ENCODE peak calls at places on chromosomes 16 and 17, in nine cellular contexts. One of them, this sample, is unnamed.

GRCh38 chr17:6457688-6458190 is 13.5 kb downstream of the PIMREG start:
- DNase-seq in chondrocyte: peak; percentile 77
- DNase-seq in lower leg skin: no peak
- DNase-seq in NCI-H1105 treated with DMSO at 0.1 percent for 48 hours: no peak
- DNase-seq in activated CD4-positive, alpha-beta memory T cell treated with anti-CD3 and anti-CD28 coated beads, Interleukin-2, amount 10 ng/mL, durations not matched to agents 7 days and 5 days: no peak
- DNase-seq in NCI-H1436: no peak
- DNase-seq in ascending aorta: no peak
- DNase-seq in kidney tubule cell: peak; percentile 39
- DNase-seq in mucosa of gallbladder: peak; percentile 66
- DNase-seq in this sample: no peak

GRCh38 chr16:53782148-53782547 is 78.2 kb downstream of the FTO start:
- DNase-seq in ascending aorta: no peak
- DNase-seq in chondrocyte: no peak
- DNase-seq in activated CD4-positive, alpha-beta memory T cell treated with anti-CD3 and anti-CD28 coated beads, Interleukin-2, amount 10 ng/mL, durations not matched to agents 7 days and 5 days: no peak
- DNase-seq in kidney tubule cell: no peak
- DNase-seq in NCI-H1436: no peak
- DNase-seq in NCI-H1105 treated with DMSO at 0.1 percent for 48 hours: no peak
- DNase-seq in lower leg skin: no peak
- DNase-seq in mucosa of gallbladder: no peak
- DNase-seq in this sample: no peak

GRCh38 chr17:37489197-37490001 is at the start of gene DUSP14:
- DNase-seq in ascending aorta: peak; percentile 84
- DNase-seq in lower leg skin: peak; percentile 95
- DNase-seq in activated CD4-positive, alpha-beta memory T cell treated with anti-CD3 and anti-CD28 coated beads, Interleukin-2, amount 10 ng/mL, durations not matched to agents 7 days and 5 days: peak; percentile 83
- DNase-seq in NCI-H1436: peak; percentile 91
- DNase-seq in chondrocyte: no peak
- DNase-seq in mucosa of gallbladder: peak; percentile 76
- DNase-seq in NCI-H1105 treated with DMSO at 0.1 percent for 48 hours: peak; percentile 74
- DNase-seq in kidney tubule cell: peak; percentile 91
- DNase-seq in this sample: peak; percentile 87

GRCh38 chr17:77645441-77646430 is 312.8 kb upstream of the TNRC6C start:
- DNase-seq in NCI-H1105 treated with DMSO at 0.1 percent for 48 hours: no peak
- DNase-seq in lower leg skin: peak; percentile 74
- DNase-seq in ascending aorta: no peak
- DNase-seq in kidney tubule cell: no peak
- DNase-seq in NCI-H1436: no peak
- DNase-seq in chondrocyte: peak; percentile 47
- DNase-seq in mucosa of gallbladder: no peak
- DNase-seq in activated CD4-positive, alpha-beta memory T cell treated with anti-CD3 and anti-CD28 coated beads, Interleukin-2, amount 10 ng/mL, durations not matched to agents 7 days and 5 days: peak; percentile 72
- DNase-seq in this sample: no peak

GRCh38 chr16:3012828-3013420 is at the start of gene CLDN9:
- DNase-seq in activated CD4-positive, alpha-beta memory T cell treated with anti-CD3 and anti-CD28 coated beads, Interleukin-2, amount 10 ng/mL, durations not matched to agents 7 days and 5 days: no peak
- DNase-seq in ascending aorta: no peak
- DNase-seq in NCI-H1436: peak; percentile 84
- DNase-seq in mucosa of gallbladder: peak; percentile 44
- DNase-seq in lower leg skin: no peak
- DNase-seq in kidney tubule cell: peak; percentile 52
- DNase-seq in chondrocyte: no peak
- DNase-seq in NCI-H1105 treated with DMSO at 0.1 percent for 48 hours: peak; percentile 77
- DNase-seq in this sample: peak; percentile 91

GRCh38 chr16:70735141-70735979 is 49.5 kb upstream of the MTSS2 start:
- DNase-seq in ascending aorta: no peak
- DNase-seq in NCI-H1105 treated with DMSO at 0.1 percent for 48 hours: no peak
- DNase-seq in chondrocyte: no peak
- DNase-seq in kidney tubule cell: no peak
- DNase-seq in mucosa of gallbladder: peak; percentile 57
- DNase-seq in activated CD4-positive, alpha-beta memory T cell treated with anti-CD3 and anti-CD28 coated beads, Interleukin-2, amount 10 ng/mL, durations not matched to agents 7 days and 5 days: no peak
- DNase-seq in NCI-H1436: no peak
- DNase-seq in lower leg skin: peak; percentile 86
- DNase-seq in this sample: no peak

GRCh38 chr17:66466933-66467367 is 164.5 kb downstream of the PRKCA start:
- DNase-seq in activated CD4-positive, alpha-beta memory T cell treated with anti-CD3 and anti-CD28 coated beads, Interleukin-2, amount 10 ng/mL, durations not matched to agents 7 days and 5 days: peak; percentile 72
- DNase-seq in chondrocyte: no peak
- DNase-seq in ascending aorta: peak; percentile 66
- DNase-seq in NCI-H1105 treated with DMSO at 0.1 percent for 48 hours: no peak
- DNase-seq in NCI-H1436: no peak
- DNase-seq in mucosa of gallbladder: no peak
- DNase-seq in lower leg skin: peak; percentile 43
- DNase-seq in kidney tubule cell: peak; percentile 98
- DNase-seq in this sample: no peak

GRCh38 chr16:25109643-25110042 is 1.9 kb upstream of the LCMT1 start:
- DNase-seq in lower leg skin: no peak
- DNase-seq in NCI-H1436: no peak
- DNase-seq in activated CD4-positive, alpha-beta memory T cell treated with anti-CD3 and anti-CD28 coated beads, Interleukin-2, amount 10 ng/mL, durations not matched to agents 7 days and 5 days: no peak
- DNase-seq in mucosa of gallbladder: peak; percentile 65
- DNase-seq in NCI-H1105 treated with DMSO at 0.1 percent for 48 hours: no peak
- DNase-seq in chondrocyte: no peak
- DNase-seq in ascending aorta: peak; percentile 84
- DNase-seq in kidney tubule cell: peak; percentile 97
- DNase-seq in this sample: no peak

GRCh38 chr17:32099686-32100085 is 42.6 kb upstream of the RHOT1 start:
- DNase-seq in ascending aorta: no peak
- DNase-seq in mucosa of gallbladder: no peak
- DNase-seq in kidney tubule cell: no peak
- DNase-seq in lower leg skin: no peak
- DNase-seq in NCI-H1436: no peak
- DNase-seq in activated CD4-positive, alpha-beta memory T cell treated with anti-CD3 and anti-CD28 coated beads, Interleukin-2, amount 10 ng/mL, durations not matched to agents 7 days and 5 days: no peak
- DNase-seq in chondrocyte: no peak
- DNase-seq in NCI-H1105 treated with DMSO at 0.1 percent for 48 hours: no peak
- DNase-seq in this sample: no peak

GRCh38 chr16:89174877-89175276 is 3.3 kb downstream of the CDH15 start:
- DNase-seq in ascending aorta: no peak
- DNase-seq in chondrocyte: no peak
- DNase-seq in mucosa of gallbladder: no peak
- DNase-seq in activated CD4-positive, alpha-beta memory T cell treated with anti-CD3 and anti-CD28 coated beads, Interleukin-2, amount 10 ng/mL, durations not matched to agents 7 days and 5 days: no peak
- DNase-seq in NCI-H1436: no peak
- DNase-seq in lower leg skin: no peak
- DNase-seq in NCI-H1105 treated with DMSO at 0.1 percent for 48 hours: no peak
- DNase-seq in kidney tubule cell: no peak
- DNase-seq in this sample: no peak

GRCh38 chr16:3730161-3731125 is 13.1 kb upstream of the TRAP1 start:
- DNase-seq in lower leg skin: no peak
- DNase-seq in NCI-H1436: no peak
- DNase-seq in kidney tubule cell: no peak
- DNase-seq in activated CD4-positive, alpha-beta memory T cell treated with anti-CD3 and anti-CD28 coated beads, Interleukin-2, amount 10 ng/mL, durations not matched to agents 7 days and 5 days: no peak
- DNase-seq in NCI-H1105 treated with DMSO at 0.1 percent for 48 hours: no peak
- DNase-seq in ascending aorta: no peak
- DNase-seq in mucosa of gallbladder: no peak
- DNase-seq in chondrocyte: peak; percentile 79
- DNase-seq in this sample: no peak

GRCh38 chr17:5943232-5943631 is 126.9 kb upstream of the WSCD1 start:
- DNase-seq in kidney tubule cell: no peak
- DNase-seq in mucosa of gallbladder: no peak
- DNase-seq in lower leg skin: no peak
- DNase-seq in NCI-H1436: no peak
- DNase-seq in NCI-H1105 treated with DMSO at 0.1 percent for 48 hours: no peak
- DNase-seq in chondrocyte: peak; percentile 21
- DNase-seq in activated CD4-positive, alpha-beta memory T cell treated with anti-CD3 and anti-CD28 coated beads, Interleukin-2, amount 10 ng/mL, durations not matched to agents 7 days and 5 days: no peak
- DNase-seq in ascending aorta: no peak
- DNase-seq in this sample: no peak

GRCh38 chr17:40854175-40854814 is 12.7 kb downstream of the KRT12 start:
- DNase-seq in activated CD4-positive, alpha-beta memory T cell treated with anti-CD3 and anti-CD28 coated beads, Interleukin-2, amount 10 ng/mL, durations not matched to agents 7 days and 5 days: no peak
- DNase-seq in NCI-H1105 treated with DMSO at 0.1 percent for 48 hours: no peak
- DNase-seq in chondrocyte: no peak
- DNase-seq in mucosa of gallbladder: no peak
- DNase-seq in NCI-H1436: no peak
- DNase-seq in ascending aorta: no peak
- DNase-seq in kidney tubule cell: peak; percentile 78
- DNase-seq in lower leg skin: no peak
- DNase-seq in this sample: no peak

GRCh38 chr16:35629001-35629400 is 2169.6 kb downstream of the TP53TG3F start:
- DNase-seq in NCI-H1436: no peak
- DNase-seq in lower leg skin: no peak
- DNase-seq in activated CD4-positive, alpha-beta memory T cell treated with anti-CD3 and anti-CD28 coated beads, Interleukin-2, amount 10 ng/mL, durations not matched to agents 7 days and 5 days: no peak
- DNase-seq in kidney tubule cell: peak; percentile 64
- DNase-seq in chondrocyte: no peak
- DNase-seq in NCI-H1105 treated with DMSO at 0.1 percent for 48 hours: no peak
- DNase-seq in ascending aorta: no peak
- DNase-seq in mucosa of gallbladder: no peak
- DNase-seq in this sample: no peak

GRCh38 chr17:76682306-76682705 is 28.5 kb downstream of the MXRA7 start:
- DNase-seq in mucosa of gallbladder: no peak
- DNase-seq in lower leg skin: no peak
- DNase-seq in chondrocyte: no peak
- DNase-seq in NCI-H1436: no peak
- DNase-seq in ascending aorta: no peak
- DNase-seq in kidney tubule cell: no peak
- DNase-seq in NCI-H1105 treated with DMSO at 0.1 percent for 48 hours: no peak
- DNase-seq in activated CD4-positive, alpha-beta memory T cell treated with anti-CD3 and anti-CD28 coated beads, Interleukin-2, amount 10 ng/mL, durations not matched to agents 7 days and 5 days: no peak
- DNase-seq in this sample: no peak

GRCh38 chr17:74924250-74924948 is at the start of gene OTOP2:
- DNase-seq in kidney tubule cell: no peak
- DNase-seq in chondrocyte: no peak
- DNase-seq in ascending aorta: no peak
- DNase-seq in activated CD4-positive, alpha-beta memory T cell treated with anti-CD3 and anti-CD28 coated beads, Interleukin-2, amount 10 ng/mL, durations not matched to agents 7 days and 5 days: no peak
- DNase-seq in NCI-H1436: no peak
- DNase-seq in NCI-H1105 treated with DMSO at 0.1 percent for 48 hours: no peak
- DNase-seq in lower leg skin: no peak
- DNase-seq in mucosa of gallbladder: no peak
- DNase-seq in this sample: no peak

GRCh38 chr16:85124636-85125346 is 12.5 kb upstream of the CIBAR2 start:
- DNase-seq in kidney tubule cell: no peak
- DNase-seq in chondrocyte: no peak
- DNase-seq in mucosa of gallbladder: no peak
- DNase-seq in NCI-H1436: no peak
- DNase-seq in NCI-H1105 treated with DMSO at 0.1 percent for 48 hours: no peak
- DNase-seq in lower leg skin: no peak
- DNase-seq in ascending aorta: no peak
- DNase-seq in activated CD4-positive, alpha-beta memory T cell treated with anti-CD3 and anti-CD28 coated beads, Interleukin-2, amount 10 ng/mL, durations not matched to agents 7 days and 5 days: no peak
- DNase-seq in this sample: peak; percentile 75

GRCh38 chr17:51120357-51120738 is 320 bp downstream of the SPAG9 start:
- DNase-seq in ascending aorta: no peak
- DNase-seq in lower leg skin: no peak
- DNase-seq in kidney tubule cell: peak; percentile 57
- DNase-seq in activated CD4-positive, alpha-beta memory T cell treated with anti-CD3 and anti-CD28 coated beads, Interleukin-2, amount 10 ng/mL, durations not matched to agents 7 days and 5 days: no peak
- DNase-seq in chondrocyte: peak; percentile 93
- DNase-seq in NCI-H1436: no peak
- DNase-seq in NCI-H1105 treated with DMSO at 0.1 percent for 48 hours: peak; percentile 48
- DNase-seq in mucosa of gallbladder: no peak
- DNase-seq in this sample: no peak

GRCh38 chr16:10577305-10578202 is 2.8 kb downstream of the EMP2 start:
- DNase-seq in ascending aorta: no peak
- DNase-seq in NCI-H1436: no peak
- DNase-seq in mucosa of gallbladder: no peak
- DNase-seq in kidney tubule cell: no peak
- DNase-seq in activated CD4-positive, alpha-beta memory T cell treated with anti-CD3 and anti-CD28 coated beads, Interleukin-2, amount 10 ng/mL, durations not matched to agents 7 days and 5 days: no peak
- DNase-seq in chondrocyte: no peak
- DNase-seq in lower leg skin: peak; percentile 88
- DNase-seq in NCI-H1105 treated with DMSO at 0.1 percent for 48 hours: peak; percentile 29
- DNase-seq in this sample: peak; percentile 33

GRCh38 chr17:63772801-63773271 is 561 bp downstream of the CCDC47 start:
- DNase-seq in lower leg skin: no peak
- DNase-seq in mucosa of gallbladder: no peak
- DNase-seq in NCI-H1436: no peak
- DNase-seq in ascending aorta: no peak
- DNase-seq in activated CD4-positive, alpha-beta memory T cell treated with anti-CD3 and anti-CD28 coated beads, Interleukin-2, amount 10 ng/mL, durations not matched to agents 7 days and 5 days: no peak
- DNase-seq in NCI-H1105 treated with DMSO at 0.1 percent for 48 hours: no peak
- DNase-seq in kidney tubule cell: peak; percentile 31
- DNase-seq in chondrocyte: no peak
- DNase-seq in this sample: no peak

GRCh38 chr16:890217-890616 is 80.6 kb downstream of the LMF1 start:
- DNase-seq in NCI-H1436: no peak
- DNase-seq in kidney tubule cell: no peak
- DNase-seq in NCI-H1105 treated with DMSO at 0.1 percent for 48 hours: no peak
- DNase-seq in mucosa of gallbladder: no peak
- DNase-seq in ascending aorta: no peak
- DNase-seq in activated CD4-positive, alpha-beta memory T cell treated with anti-CD3 and anti-CD28 coated beads, Interleukin-2, amount 10 ng/mL, durations not matched to agents 7 days and 5 days: no peak
- DNase-seq in chondrocyte: no peak
- DNase-seq in lower leg skin: no peak
- DNase-seq in this sample: no peak

GRCh38 chr17:45584092-45585036 is 93.8 kb upstream of the PLEKHM1 start:
- DNase-seq in NCI-H1105 treated with DMSO at 0.1 percent for 48 hours: no peak
- DNase-seq in chondrocyte: peak; percentile 94
- DNase-seq in mucosa of gallbladder: peak; percentile 65
- DNase-seq in ascending aorta: peak; percentile 72
- DNase-seq in activated CD4-positive, alpha-beta memory T cell treated with anti-CD3 and anti-CD28 coated beads, Interleukin-2, amount 10 ng/mL, durations not matched to agents 7 days and 5 days: peak; percentile 73
- DNase-seq in lower leg skin: peak; percentile 91
- DNase-seq in NCI-H1436: no peak
- DNase-seq in kidney tubule cell: peak; percentile 77
- DNase-seq in this sample: no peak

GRCh38 chr17:17350491-17351355 is 47.5 kb downstream of the NT5M start:
- DNase-seq in chondrocyte: peak; percentile 83
- DNase-seq in NCI-H1105 treated with DMSO at 0.1 percent for 48 hours: no peak
- DNase-seq in activated CD4-positive, alpha-beta memory T cell treated with anti-CD3 and anti-CD28 coated beads, Interleukin-2, amount 10 ng/mL, durations not matched to agents 7 days and 5 days: no peak
- DNase-seq in lower leg skin: peak; percentile 82
- DNase-seq in ascending aorta: no peak
- DNase-seq in mucosa of gallbladder: no peak
- DNase-seq in kidney tubule cell: peak; percentile 81
- DNase-seq in NCI-H1436: no peak
- DNase-seq in this sample: no peak

GRCh38 chr17:80991645-80992076 is at the start of gene CHMP6:
- DNase-seq in kidney tubule cell: peak; percentile 79
- DNase-seq in mucosa of gallbladder: peak; percentile 63
- DNase-seq in ascending aorta: peak; percentile 84
- DNase-seq in lower leg skin: peak; percentile 93
- DNase-seq in NCI-H1105 treated with DMSO at 0.1 percent for 48 hours: peak; percentile 35
- DNase-seq in chondrocyte: no peak
- DNase-seq in NCI-H1436: peak; percentile 67
- DNase-seq in activated CD4-positive, alpha-beta memory T cell treated with anti-CD3 and anti-CD28 coated beads, Interleukin-2, amount 10 ng/mL, durations not matched to agents 7 days and 5 days: peak; percentile 73
- DNase-seq in this sample: peak; percentile 70

GRCh38 chr17:17750881-17751280 is 69.6 kb downstream of the RAI1 start:
- DNase-seq in activated CD4-positive, alpha-beta memory T cell treated with anti-CD3 and anti-CD28 coated beads, Interleukin-2, amount 10 ng/mL, durations not matched to agents 7 days and 5 days: peak; percentile 66
- DNase-seq in ascending aorta: no peak
- DNase-seq in lower leg skin: no peak
- DNase-seq in kidney tubule cell: no peak
- DNase-seq in NCI-H1105 treated with DMSO at 0.1 percent for 48 hours: no peak
- DNase-seq in NCI-H1436: no peak
- DNase-seq in mucosa of gallbladder: no peak
- DNase-seq in chondrocyte: no peak
- DNase-seq in this sample: no peak

GRCh38 chr17:47999612-48000011 is 28.7 kb downstream of the CDK5RAP3 start:
- DNase-seq in lower leg skin: no peak
- DNase-seq in activated CD4-positive, alpha-beta memory T cell treated with anti-CD3 and anti-CD28 coated beads, Interleukin-2, amount 10 ng/mL, durations not matched to agents 7 days and 5 days: no peak
- DNase-seq in NCI-H1436: peak; percentile 51
- DNase-seq in ascending aorta: no peak
- DNase-seq in NCI-H1105 treated with DMSO at 0.1 percent for 48 hours: no peak
- DNase-seq in mucosa of gallbladder: no peak
- DNase-seq in chondrocyte: no peak
- DNase-seq in kidney tubule cell: peak; percentile 64
- DNase-seq in this sample: no peak